ENCODE peak calls at places on chromosome 1, in seven cellular contexts. One of them, this sample, is unnamed.

GRCh38 chr1:212110617-212111016 is 75.1 kb downstream of the DTL start:
- DNase-seq in HS-27A: no peak
- DNase-seq in activated CD8-positive, alpha-beta memory T cell treated with anti-CD3 and anti-CD28 coated beads, Interleukin-2, amount 50 U/mL, for 48 hours: no peak
- DNase-seq in activated T-cell treated with anti-CD3 and anti-CD28 coated beads, Interleukin-2, amount 50 U/mL, for 72 hours: no peak
- DNase-seq in NCI-H2171: no peak
- DNase-seq in EL: no peak
- DNase-seq in activated CD8-positive, alpha-beta T cell treated with anti-CD3 and anti-CD28 coated beads, Interleukin-2, amount 10 ng/mL, durations not matched to agents 7 days and 5 days: no peak
- DNase-seq in this sample: no peak

GRCh38 chr1:210347112-210347511 is 18.4 kb downstream of the HHAT start:
- DNase-seq in EL: peak; percentile 42
- DNase-seq in activated CD8-positive, alpha-beta T cell treated with anti-CD3 and anti-CD28 coated beads, Interleukin-2, amount 10 ng/mL, durations not matched to agents 7 days and 5 days: peak; percentile 23
- DNase-seq in activated T-cell treated with anti-CD3 and anti-CD28 coated beads, Interleukin-2, amount 50 U/mL, for 72 hours: peak; percentile 35
- DNase-seq in NCI-H2171: no peak
- DNase-seq in activated CD8-positive, alpha-beta memory T cell treated with anti-CD3 and anti-CD28 coated beads, Interleukin-2, amount 50 U/mL, for 48 hours: no peak
- DNase-seq in HS-27A: no peak
- DNase-seq in this sample: no peak

GRCh38 chr1:34831721-34832246 is 27.8 kb downstream of the SMIM12 start:
- DNase-seq in activated CD8-positive, alpha-beta memory T cell treated with anti-CD3 and anti-CD28 coated beads, Interleukin-2, amount 50 U/mL, for 48 hours: no peak
- DNase-seq in NCI-H2171: no peak
- DNase-seq in activated T-cell treated with anti-CD3 and anti-CD28 coated beads, Interleukin-2, amount 50 U/mL, for 72 hours: no peak
- DNase-seq in activated CD8-positive, alpha-beta T cell treated with anti-CD3 and anti-CD28 coated beads, Interleukin-2, amount 10 ng/mL, durations not matched to agents 7 days and 5 days: no peak
- DNase-seq in HS-27A: no peak
- DNase-seq in EL: no peak
- DNase-seq in this sample: no peak

GRCh38 chr1:24742090-24742938 is 2.9 kb upstream of the CLIC4 start:
- DNase-seq in activated T-cell treated with anti-CD3 and anti-CD28 coated beads, Interleukin-2, amount 50 U/mL, for 72 hours: peak; percentile 20
- DNase-seq in NCI-H2171: no peak
- DNase-seq in activated CD8-positive, alpha-beta T cell treated with anti-CD3 and anti-CD28 coated beads, Interleukin-2, amount 10 ng/mL, durations not matched to agents 7 days and 5 days: no peak
- DNase-seq in activated CD8-positive, alpha-beta memory T cell treated with anti-CD3 and anti-CD28 coated beads, Interleukin-2, amount 50 U/mL, for 48 hours: no peak
- DNase-seq in EL: peak; percentile 90
- DNase-seq in HS-27A: peak; percentile 63
- DNase-seq in this sample: peak; percentile 76

GRCh38 chr1:178513278-178513983 is 522 bp downstream of the TEX35 start:
- DNase-seq in activated CD8-positive, alpha-beta memory T cell treated with anti-CD3 and anti-CD28 coated beads, Interleukin-2, amount 50 U/mL, for 48 hours: no peak
- DNase-seq in activated CD8-positive, alpha-beta T cell treated with anti-CD3 and anti-CD28 coated beads, Interleukin-2, amount 10 ng/mL, durations not matched to agents 7 days and 5 days: no peak
- DNase-seq in NCI-H2171: no peak
- DNase-seq in HS-27A: no peak
- DNase-seq in EL: peak; percentile 29
- DNase-seq in activated T-cell treated with anti-CD3 and anti-CD28 coated beads, Interleukin-2, amount 50 U/mL, for 72 hours: no peak
- DNase-seq in this sample: peak; percentile 42

GRCh38 chr1:51061231-51061943 is 40.6 kb upstream of the C1orf185 start:
- DNase-seq in activated CD8-positive, alpha-beta memory T cell treated with anti-CD3 and anti-CD28 coated beads, Interleukin-2, amount 50 U/mL, for 48 hours: no peak
- DNase-seq in activated T-cell treated with anti-CD3 and anti-CD28 coated beads, Interleukin-2, amount 50 U/mL, for 72 hours: no peak
- DNase-seq in NCI-H2171: no peak
- DNase-seq in EL: peak; percentile 41
- DNase-seq in HS-27A: no peak
- DNase-seq in activated CD8-positive, alpha-beta T cell treated with anti-CD3 and anti-CD28 coated beads, Interleukin-2, amount 10 ng/mL, durations not matched to agents 7 days and 5 days: no peak
- DNase-seq in this sample: no peak

GRCh38 chr1:166166701-166167394 is at the start of gene FAM78B:
- DNase-seq in HS-27A: no peak
- DNase-seq in NCI-H2171: peak; percentile 43
- DNase-seq in activated CD8-positive, alpha-beta T cell treated with anti-CD3 and anti-CD28 coated beads, Interleukin-2, amount 10 ng/mL, durations not matched to agents 7 days and 5 days: peak; percentile 63
- DNase-seq in activated CD8-positive, alpha-beta memory T cell treated with anti-CD3 and anti-CD28 coated beads, Interleukin-2, amount 50 U/mL, for 48 hours: peak; percentile 71
- DNase-seq in EL: peak; percentile 47
- DNase-seq in activated T-cell treated with anti-CD3 and anti-CD28 coated beads, Interleukin-2, amount 50 U/mL, for 72 hours: peak; percentile 58
- DNase-seq in this sample: peak; percentile 81

GRCh38 chr1:32356478-32356877 is 5.8 kb downstream of the FAM229A start:
- DNase-seq in NCI-H2171: no peak
- DNase-seq in HS-27A: no peak
- DNase-seq in EL: no peak
- DNase-seq in activated CD8-positive, alpha-beta memory T cell treated with anti-CD3 and anti-CD28 coated beads, Interleukin-2, amount 50 U/mL, for 48 hours: no peak
- DNase-seq in activated T-cell treated with anti-CD3 and anti-CD28 coated beads, Interleukin-2, amount 50 U/mL, for 72 hours: no peak
- DNase-seq in activated CD8-positive, alpha-beta T cell treated with anti-CD3 and anti-CD28 coated beads, Interleukin-2, amount 10 ng/mL, durations not matched to agents 7 days and 5 days: no peak
- DNase-seq in this sample: no peak